ENCODE peak calls at places on chromosomes 12 and 14, in eight cellular contexts. One of them, this sample, is unnamed.

GRCh38 chr14:67815573-67816235 is 686 bp downstream of the ZFYVE26 start:
- DNase-seq in NCI-H1694: no peak
- DNase-seq in activated CD8-positive, alpha-beta T cell treated with anti-CD3 and anti-CD28 coated beads for 36 hours: peak; percentile 6
- DNase-seq in left kidney: peak; percentile 54
- DNase-seq in hepatic stellate cell: peak; percentile 34
- DNase-seq in effector memory CD4-positive, alpha-beta T cell: no peak
- DNase-seq in activated naive CD8-positive, alpha-beta T cell treated with anti-CD3 and anti-CD28 coated beads for 36 hours: no peak
- DNase-seq in CMK: no peak
- DNase-seq in this sample: peak; percentile 31

GRCh38 chr14:65910108-65910507 is 497.6 kb downstream of the FUT8 start:
- DNase-seq in effector memory CD4-positive, alpha-beta T cell: no peak
- DNase-seq in NCI-H1694: no peak
- DNase-seq in hepatic stellate cell: peak; percentile 9
- DNase-seq in activated naive CD8-positive, alpha-beta T cell treated with anti-CD3 and anti-CD28 coated beads for 36 hours: no peak
- DNase-seq in activated CD8-positive, alpha-beta T cell treated with anti-CD3 and anti-CD28 coated beads for 36 hours: no peak
- DNase-seq in CMK: no peak
- DNase-seq in left kidney: no peak
- DNase-seq in this sample: no peak

GRCh38 chr12:132622437-132623071 is 4.0 kb downstream of the P2RX2 start:
- DNase-seq in hepatic stellate cell: peak; percentile 96
- DNase-seq in effector memory CD4-positive, alpha-beta T cell: no peak
- DNase-seq in activated naive CD8-positive, alpha-beta T cell treated with anti-CD3 and anti-CD28 coated beads for 36 hours: no peak
- DNase-seq in CMK: no peak
- DNase-seq in left kidney: peak; percentile 93
- DNase-seq in activated CD8-positive, alpha-beta T cell treated with anti-CD3 and anti-CD28 coated beads for 36 hours: no peak
- DNase-seq in NCI-H1694: no peak
- DNase-seq in this sample: peak; percentile 100

GRCh38 chr12:16030729-16031128 is 119.6 kb downstream of the DERA start:
- DNase-seq in NCI-H1694: no peak
- DNase-seq in effector memory CD4-positive, alpha-beta T cell: no peak
- DNase-seq in hepatic stellate cell: no peak
- DNase-seq in activated naive CD8-positive, alpha-beta T cell treated with anti-CD3 and anti-CD28 coated beads for 36 hours: no peak
- DNase-seq in activated CD8-positive, alpha-beta T cell treated with anti-CD3 and anti-CD28 coated beads for 36 hours: no peak
- DNase-seq in CMK: no peak
- DNase-seq in left kidney: no peak
- DNase-seq in this sample: no peak

GRCh38 chr12:69821441-69822204 is 3.4 kb upstream of the MYRFL start:
- DNase-seq in CMK: no peak
- DNase-seq in activated CD8-positive, alpha-beta T cell treated with anti-CD3 and anti-CD28 coated beads for 36 hours: no peak
- DNase-seq in activated naive CD8-positive, alpha-beta T cell treated with anti-CD3 and anti-CD28 coated beads for 36 hours: no peak
- DNase-seq in NCI-H1694: no peak
- DNase-seq in hepatic stellate cell: peak; percentile 8
- DNase-seq in effector memory CD4-positive, alpha-beta T cell: no peak
- DNase-seq in left kidney: no peak
- DNase-seq in this sample: peak; percentile 59

GRCh38 chr14:101230161-101230850 is 326.8 kb upstream of the RTL1 start:
- DNase-seq in NCI-H1694: no peak
- DNase-seq in hepatic stellate cell: no peak
- DNase-seq in effector memory CD4-positive, alpha-beta T cell: no peak
- DNase-seq in activated naive CD8-positive, alpha-beta T cell treated with anti-CD3 and anti-CD28 coated beads for 36 hours: no peak
- DNase-seq in CMK: no peak
- DNase-seq in left kidney: no peak
- DNase-seq in activated CD8-positive, alpha-beta T cell treated with anti-CD3 and anti-CD28 coated beads for 36 hours: no peak
- DNase-seq in this sample: no peak

GRCh38 chr12:56590237-56590830 is 39.8 kb downstream of the BAZ2A start:
- DNase-seq in hepatic stellate cell: no peak
- DNase-seq in left kidney: peak; percentile 29
- DNase-seq in effector memory CD4-positive, alpha-beta T cell: no peak
- DNase-seq in CMK: no peak
- DNase-seq in activated CD8-positive, alpha-beta T cell treated with anti-CD3 and anti-CD28 coated beads for 36 hours: peak; percentile 55
- DNase-seq in activated naive CD8-positive, alpha-beta T cell treated with anti-CD3 and anti-CD28 coated beads for 36 hours: peak; percentile 16
- DNase-seq in NCI-H1694: no peak
- DNase-seq in this sample: no peak

GRCh38 chr14:100332797-100333196 is 9.7 kb downstream of the SLC25A47 start:
- DNase-seq in CMK: no peak
- DNase-seq in hepatic stellate cell: no peak
- DNase-seq in left kidney: peak; percentile 87
- DNase-seq in activated naive CD8-positive, alpha-beta T cell treated with anti-CD3 and anti-CD28 coated beads for 36 hours: no peak
- DNase-seq in activated CD8-positive, alpha-beta T cell treated with anti-CD3 and anti-CD28 coated beads for 36 hours: no peak
- DNase-seq in NCI-H1694: no peak
- DNase-seq in effector memory CD4-positive, alpha-beta T cell: no peak
- DNase-seq in this sample: no peak

This sample was measured in osteoblast.